ENCODE peak calls at places on chromosome 1, in six cellular contexts. X is nucleus accumbens, B is dermis blood vessel endothelial cell, L is MCF 10A, J is activated gamma-delta T cell, P is GM06990. A is an unnamed sample.

GRCh38 chr1:11707621-11708276 is 16.2 kb downstream of the DRAXIN start:
- DNase-seq in L (no peak), B (no peak), J (no peak), X (no peak), P (no peak), A (peak; percentile 31)

GRCh38 chr1:182955596-182956588 is 2.9 kb upstream of the SHCBP1L start:
- DNase-seq in L (peak; percentile 73), P (no peak), X (no peak), J (no peak), B (no peak), A (peak; percentile 44)

GRCh38 chr1:15579683-15580047 is 5.2 kb downstream of the AGMAT start:
- DNase-seq in J (no peak), P (no peak), B (no peak), L (no peak), X (no peak), A (no peak)

GRCh38 chr1:165871311-165872067 is 44.1 kb downstream of the UCK2 start:
- DNase-seq in B (peak; percentile 73), X (no peak), J (no peak), P (peak; percentile 56), L (peak; percentile 85), A (peak; percentile 57)

GRCh38 chr1:198125995-198126758 is 30.6 kb upstream of the NEK7 start:
- DNase-seq in P (no peak), X (no peak), L (peak; percentile 91), J (no peak), B (peak; percentile 61), A (peak; percentile 88)

GRCh38 chr1:26717066-26717465 is 21.3 kb downstream of the ARID1A start:
- DNase-seq in J (no peak), X (no peak), L (peak; percentile 45), P (no peak), B (no peak), A (no peak)

GRCh38 chr1:43363283-43363934 is 4.4 kb downstream of the ELOVL1 start:
- DNase-seq in J (no peak), B (no peak), X (no peak), P (no peak), L (no peak), A (no peak)

GRCh38 chr1:35675773-35676172 is 34.4 kb upstream of the PSMB2 start:
- DNase-seq in P (no peak), B (no peak), L (no peak), J (no peak), X (no peak), A (peak; percentile 19)

GRCh38 chr1:237562247-237562823 is 328.4 kb downstream of the ZP4 start:
- DNase-seq in P (peak; percentile 31), X (no peak), J (no peak), B (peak; percentile 74), L (peak; percentile 89), A (peak; percentile 54)

GRCh38 chr1:178189814-178190213 is 95.9 kb downstream of the RASAL2 start:
- DNase-seq in P (peak; percentile 8), J (no peak), X (no peak), L (peak; percentile 66), B (peak; percentile 77), A (no peak)

GRCh38 chr1:192559115-192560006 is 16.2 kb upstream of the RGS1 start:
- DNase-seq in P (peak; percentile 39), X (no peak), J (no peak), B (peak; percentile 95), L (peak; percentile 84), A (no peak)

GRCh38 chr1:220391426-220391825 is 119.2 kb upstream of the RAB3GAP2 start:
- DNase-seq in B (no peak), P (no peak), J (no peak), X (no peak), L (peak; percentile 97), A (no peak)